ENCODE peak calls at places on chromosomes 11 and 22, in five cellular contexts. C, L, Z, J and A are unnamed samples. For H3K9me3, the result is how much of the 10 kb centered on the place peaks cover.

GRCh38 chr11:108027057-108027456 is 18.4 kb downstream of the CUL5 start:
- DNase-seq in L (no peak), J (no peak), C (no peak), Z (no peak), A (no peak)

GRCh38 chr11:100632970-100633452 is 54.1 kb upstream of the ARHGAP42 start:
- DNase-seq in J (peak), C (no peak), L (peak), Z (no peak), A (no peak)

GRCh38 chr11:12376259-12376971 is 956 bp upstream of the PARVA start:
- DNase-seq in C (no peak), L (peak), Z (peak), J (peak), A (no peak)

GRCh38 chr11:126310229-126310991 is 6.5 kb downstream of the DCPS start:
- DNase-seq in Z (peak), C (peak), J (peak), L (peak), A (no peak)

GRCh38 chr22:49838771-49839717 is 11.4 kb upstream of the BRD1 start:
- DNase-seq in L (no peak), J (no peak), Z (peak), C (peak), A (no peak)

GRCh38 chr22:47120399-47120798 is 357.9 kb downstream of the TBC1D22A start:
- DNase-seq in C (no peak), Z (no peak), J (no peak), L (no peak), A (no peak)

GRCh38 chr11:28899706-28900105 is 791.5 kb downstream of the METTL15 start:
- DNase-seq in C (no peak), J (peak), L (no peak), Z (no peak), A (no peak)

GRCh38 chr11:44203270-44204043 is 106.5 kb downstream of the ALX4 start:
- DNase-seq in C (no peak), L (no peak), Z (no peak), J (no peak), A (no peak)

GRCh38 chr11:106399075-106399500 is 321.6 kb downstream of the AASDHPPT start:
- DNase-seq in L (peak), J (peak), C (peak), Z (peak), A (no peak)

GRCh38 chr11:16986434-16987204 is 27.6 kb downstream of the PLEKHA7 start:
- DNase-seq in J (no peak), Z (no peak), C (no peak), L (no peak), A (no peak)

GRCh38 chr11:36261094-36261493 is 28.1 kb downstream of the COMMD9 start:
- DNase-seq in J (no peak), Z (no peak), C (no peak), L (no peak), A (no peak)

GRCh38 chr22:40855960-40856512 is 403 bp downstream of the ST13 start:
- DNase-seq in L (peak), J (peak), C (peak), Z (peak), A (no peak)

GRCh38 chr22:41181349-41182241 is 23.5 kb upstream of the L3MBTL2 start:
- DNase-seq in L (no peak), Z (no peak), C (peak), J (no peak), A (no peak)

GRCh38 chr11:110711776-110712642 is at the start of gene ARHGAP20:
- DNase-seq in C (peak), J (peak), L (peak), Z (peak), A (no peak)

GRCh38 chr22:44207981-44208317 is 27.2 kb downstream of the PARVG start:
- DNase-seq in L (no peak), C (no peak), Z (no peak), J (no peak), A (no peak)

GRCh38 chr11:102451693-102452460 is 688 bp downstream of the TMEM123 start:
- DNase-seq in C (peak), J (peak), L (peak), Z (peak), A (no peak)

GRCh38 chr11:26150046-26150445 is 181.9 kb upstream of the ANO3 start:
- DNase-seq in Z (no peak), C (no peak), L (no peak), J (no peak), A (no peak)

GRCh38 chr11:64358907-64359711 is at the start of gene RPS6KA4:
- DNase-seq in C (peak), J (peak), L (peak), Z (peak), A (no peak)

DNA sequence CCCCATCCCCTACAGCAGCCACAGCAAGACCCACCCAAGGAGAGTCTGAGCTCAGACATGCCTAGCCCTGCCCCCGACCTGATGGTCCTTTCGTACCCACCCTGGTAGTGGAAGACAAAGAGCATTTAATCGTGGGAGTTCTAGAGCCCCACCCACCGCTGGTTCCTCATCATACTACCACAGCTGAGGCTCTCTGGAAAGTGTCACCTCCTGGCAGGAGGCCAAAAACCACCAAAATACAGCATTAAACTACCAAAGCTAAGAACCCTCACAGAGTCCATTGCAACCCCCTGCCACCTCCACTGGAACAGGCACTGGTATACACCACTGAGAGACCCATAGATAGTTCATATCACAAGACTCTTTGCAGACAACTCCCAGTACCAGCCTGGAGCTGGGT is 311.1 kb downstream of the TENM4 start:
- DNase-seq in C (no peak), Z (no peak), J (no peak), L (no peak), A (no peak)
- H3K9me3 ChIP-seq in C (under half), Z (under half), J (under half), L (under half), A (under half)

DNA sequence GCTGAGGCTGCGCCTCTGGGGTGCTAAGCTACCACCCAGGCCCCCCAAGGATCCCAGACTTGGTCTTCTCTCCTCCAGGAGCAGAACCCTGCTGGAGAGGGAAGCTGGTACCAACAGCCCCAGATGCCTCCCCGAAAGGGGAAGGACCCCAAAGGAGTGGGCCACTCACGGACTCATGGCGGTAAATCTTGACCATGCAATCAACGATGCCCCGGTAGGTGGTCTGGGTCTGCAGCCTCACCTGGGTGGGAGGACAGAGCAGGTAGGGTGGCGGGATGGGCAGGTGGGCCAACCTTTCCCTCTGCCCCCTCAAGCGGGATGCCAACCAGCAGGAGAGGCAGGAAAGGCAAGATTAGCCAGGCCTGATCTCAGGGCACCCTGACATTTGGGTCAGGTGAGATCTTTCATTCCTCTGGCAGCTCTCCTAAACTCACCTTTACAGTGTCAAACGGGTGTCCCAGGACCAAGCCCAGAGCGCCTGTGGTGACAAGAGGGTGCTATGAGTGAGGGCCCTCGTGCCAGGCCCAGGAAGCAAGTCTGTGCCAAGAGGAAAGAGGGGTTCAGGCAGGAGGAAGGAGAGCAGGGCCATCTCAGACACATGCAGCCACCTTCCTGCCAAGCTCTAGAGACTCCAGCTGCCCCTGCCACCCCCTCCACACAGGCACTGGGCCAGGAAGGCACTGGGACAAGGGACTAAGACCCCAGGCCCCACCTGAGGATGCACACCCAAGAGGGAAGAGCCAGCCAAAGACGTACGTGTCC is 2.6 kb downstream of the SLC25A45 start:
- DNase-seq in J (no peak), L (no peak), C (no peak), Z (peak), A (no peak)
- TF ChIP-seq EZH2 in J (no peak), L (no peak), C (no peak), Z (no peak), A (no peak)

GRCh38 chr11:67022961-67023956 is at the start of gene SYT12:
- DNase-seq in J (peak), L (no peak), Z (peak), C (no peak), A (no peak)
- H3K9ac ChIP-seq in J (peak), L (no peak), Z (no peak), C (no peak), A (no peak)

GRCh38 chr11:2817431-2817830 is 68.1 kb downstream of the CDKN1C start:
- DNase-seq in Z (no peak), L (no peak), J (no peak), C (no peak), A (no peak)
- H3K9me3 ChIP-seq in Z (under half), L (under half), J (under half), C (under half), A (under half)

DNA sequence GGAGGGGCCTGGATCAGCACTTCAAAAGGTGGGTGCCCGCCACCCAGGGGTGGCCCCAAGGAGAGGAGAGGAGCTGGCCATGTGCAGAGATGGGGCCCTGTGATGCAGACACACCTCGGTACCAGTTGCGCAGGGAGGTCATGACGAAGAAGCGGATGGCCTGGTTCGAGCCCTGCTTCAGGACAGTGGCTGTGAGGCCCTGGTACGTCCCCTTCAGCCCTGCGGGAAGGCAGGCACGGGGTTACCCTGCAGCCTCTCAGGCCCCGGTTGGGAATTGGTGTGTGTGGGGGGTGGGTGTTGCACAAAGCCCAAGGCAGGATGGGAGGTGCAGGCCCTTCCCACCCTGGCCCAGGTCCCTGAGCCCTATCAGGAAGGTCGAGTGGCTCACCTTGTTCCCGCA is 1.8 kb downstream of the SLC25A1 start:
- DNase-seq in C (no peak), Z (peak), J (no peak), L (no peak), A (no peak)
- TF ChIP-seq EZH2 in C (no peak), Z (no peak), J (no peak), L (no peak), A (no peak)

DNA sequence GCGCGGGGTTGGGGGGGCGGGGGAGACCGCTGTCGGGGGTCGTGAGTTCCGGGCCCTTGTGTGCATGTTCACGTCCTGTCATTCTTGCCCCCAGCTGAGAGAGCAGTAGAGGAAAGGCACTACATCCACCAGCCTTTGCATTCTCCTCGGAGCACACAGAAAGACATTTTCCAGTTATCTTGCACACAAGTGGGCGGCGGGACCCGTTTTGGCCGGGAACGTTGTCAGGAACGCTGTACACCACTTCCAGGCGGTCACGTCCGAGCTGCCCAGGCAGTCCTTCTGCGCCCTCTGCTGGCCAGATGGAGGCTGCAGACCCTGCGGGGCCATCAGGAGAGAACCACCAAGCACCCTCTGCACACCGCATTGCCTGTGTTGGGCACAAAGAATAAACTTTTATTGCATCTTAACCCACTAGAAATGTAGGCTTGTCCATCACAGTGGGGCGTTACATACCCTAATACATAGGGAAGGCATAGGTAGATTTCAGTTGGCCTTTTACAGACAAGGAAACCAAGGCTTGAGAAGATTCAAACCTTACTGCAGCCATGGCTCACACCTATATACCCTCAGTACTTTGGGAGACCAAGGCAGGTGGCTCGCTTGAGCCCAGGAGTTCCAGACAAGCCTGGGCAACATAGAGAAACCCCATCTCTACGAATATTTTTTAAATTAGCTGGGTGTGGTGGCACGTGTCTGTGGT is 2.8 kb upstream of the CDKN1C start:
- DNase-seq in J (peak), C (peak), Z (peak), L (peak), A (no peak)
- H3K9ac ChIP-seq in J (no peak), C (no peak), Z (no peak), L (no peak), A (no peak)

GRCh38 chr11:112637046-112637445 is 324.2 kb upstream of the NCAM1 start:
- DNase-seq in J (no peak), C (no peak), L (no peak), Z (no peak), A (no peak)

GRCh38 chr11:112644410-112645131 is 316.6 kb upstream of the NCAM1 start:
- DNase-seq in L (no peak), J (no peak), Z (no peak), C (no peak), A (no peak)

GRCh38 chr11:112634551-112634950 is 326.7 kb upstream of the NCAM1 start:
- DNase-seq in C (no peak), L (no peak), Z (no peak), J (peak), A (peak)

GRCh38 chr11:112635338-112635737 is 325.9 kb upstream of the NCAM1 start:
- DNase-seq in Z (no peak), C (no peak), J (no peak), L (no peak), A (no peak)

GRCh38 chr11:112639469-112639868 is 321.8 kb upstream of the NCAM1 start:
- DNase-seq in L (no peak), C (no peak), Z (no peak), J (no peak), A (no peak)
- H3K9me3 ChIP-seq in L (under half), C (under half), Z (under half), J (under half), A (under half)